ENCODE peak calls at places on chromosomes 7 and 10, in five cellular contexts. One of them, this sample, is unnamed.

GRCh38 chr10:80163741-80164341 is 31.3 kb downstream of the PLAC9 start:
- DNase-seq in RWPE2: no peak
- DNase-seq in KBM-7: no peak
- DNase-seq in AG10803: peak; percentile 62
- DNase-seq in T-helper 1 cell: no peak
- DNase-seq in this sample: peak; percentile 60

GRCh38 chr10:132563485-132564248 is 26.1 kb downstream of the INPP5A start:
- DNase-seq in RWPE2: no peak
- DNase-seq in KBM-7: no peak
- DNase-seq in AG10803: peak; percentile 44
- DNase-seq in T-helper 1 cell: no peak
- DNase-seq in this sample: peak; percentile 51

GRCh38 chr10:74293686-74294365 is 142.8 kb downstream of the ADK start:
- DNase-seq in RWPE2: no peak
- DNase-seq in KBM-7: no peak
- DNase-seq in AG10803: peak; percentile 85
- DNase-seq in T-helper 1 cell: no peak
- DNase-seq in this sample: no peak

GRCh38 chr10:132974249-132974796 is 32.0 kb upstream of the CFAP46 start:
- DNase-seq in RWPE2: peak; percentile 45
- DNase-seq in KBM-7: no peak
- DNase-seq in AG10803: no peak
- DNase-seq in T-helper 1 cell: no peak
- DNase-seq in this sample: no peak

GRCh38 chr10:96406091-96406490 is 47.3 kb upstream of the OPALIN start:
- DNase-seq in RWPE2: no peak
- DNase-seq in KBM-7: no peak
- DNase-seq in AG10803: no peak
- DNase-seq in T-helper 1 cell: no peak
- DNase-seq in this sample: no peak

GRCh38 chr7:142669074-142669654 is 80.1 kb upstream of the PRSS1 start:
- DNase-seq in RWPE2: no peak
- DNase-seq in KBM-7: peak; percentile 68
- DNase-seq in AG10803: peak; percentile 6
- DNase-seq in T-helper 1 cell: no peak
- DNase-seq in this sample: no peak

GRCh38 chr10:98534046-98534445 is 87.3 kb upstream of the HPS1 start:
- DNase-seq in RWPE2: no peak
- DNase-seq in KBM-7: no peak
- DNase-seq in AG10803: peak; percentile 37
- DNase-seq in T-helper 1 cell: no peak
- DNase-seq in this sample: no peak

GRCh38 chr10:11505636-11506035 is 105.8 kb downstream of the USP6NL start:
- DNase-seq in RWPE2: no peak
- DNase-seq in KBM-7: no peak
- DNase-seq in AG10803: no peak
- DNase-seq in T-helper 1 cell: no peak
- DNase-seq in this sample: no peak

GRCh38 chr7:92010215-92010614 is 69.6 kb downstream of the AKAP9 start:
- DNase-seq in RWPE2: no peak
- DNase-seq in KBM-7: no peak
- DNase-seq in AG10803: no peak
- DNase-seq in T-helper 1 cell: no peak
- DNase-seq in this sample: no peak

GRCh38 chr10:67771200-67771599 is 66.8 kb downstream of the DNAJC12 start:
- DNase-seq in RWPE2: no peak
- DNase-seq in KBM-7: no peak
- DNase-seq in AG10803: no peak
- DNase-seq in T-helper 1 cell: no peak
- DNase-seq in this sample: no peak

GRCh38 chr10:102635377-102635776 is 8.9 kb upstream of the TRIM8 start:
- DNase-seq in RWPE2: no peak
- DNase-seq in KBM-7: peak; percentile 70
- DNase-seq in AG10803: no peak
- DNase-seq in T-helper 1 cell: no peak
- DNase-seq in this sample: no peak

GRCh38 chr7:28629216-28629848 is 217.0 kb downstream of the CREB5 start:
- DNase-seq in RWPE2: no peak
- DNase-seq in KBM-7: no peak
- DNase-seq in AG10803: peak; percentile 40
- DNase-seq in T-helper 1 cell: no peak
- DNase-seq in this sample: no peak

This sample was measured in chondrocyte.